ENCODE peak calls at places on chromosomes 1 and 21, in five cellular contexts. D is cardiac fibroblast; L is stimulated activated naive CD8-positive, alpha-beta T cell treated with anti-CD3 and anti-CD28 coated beads, Interleukin-15, amount 100 ng/mL, for 72 hours; T is anterior cingulate cortex; A is activated CD4-positive, CD25-positive, alpha-beta regulatory T cell treated with anti-CD3 and anti-CD28 coated beads, Interleukin-2, amount 50 U/mL, for 72 hours. P is an unnamed sample.

GRCh38 chr1:181061891-181062777 is 26.4 kb upstream of the IER5 start:
- DNase-seq in D (no peak), L (peak; percentile 48), T (peak; percentile 2), A (peak; percentile 45), P (no peak)

GRCh38 chr1:209354111-209354839 is 229.2 kb upstream of the CAMK1G start:
- DNase-seq in D (peak; percentile 94), L (peak; percentile 39), T (peak; percentile 25), A (peak; percentile 32), P (peak; percentile 12)

GRCh38 chr1:190608282-190608681 is 130.6 kb upstream of the BRINP3 start:
- DNase-seq in D (no peak), L (no peak), T (no peak), A (no peak), P (no peak)

GRCh38 chr1:79441243-79441642 is 434.7 kb upstream of the ADGRL4 start:
- DNase-seq in D (no peak), L (no peak), T (no peak), A (no peak), P (no peak)

GRCh38 chr1:206590025-206590834 is 22.0 kb downstream of the EIF2D start:
- DNase-seq in D (peak; percentile 82), L (peak; percentile 78), T (no peak), A (peak; percentile 55), P (peak; percentile 33)

GRCh38 chr21:43658769-43659135 is 536 bp downstream of the HSF2BP start:
- DNase-seq in D (no peak), L (no peak), T (no peak), A (peak; percentile 36), P (no peak)

GRCh38 chr1:234125283-234125682 is 220.8 kb downstream of the SLC35F3 start:
- DNase-seq in D (peak; percentile 27), L (peak; percentile 67), T (no peak), A (no peak), P (no peak)

GRCh38 chr21:17476006-17476405 is 36.8 kb upstream of the CXADR start:
- DNase-seq in D (no peak), L (no peak), T (no peak), A (no peak), P (no peak)

P was measured in effector CD4-positive, alpha-beta T cell.